ENCODE peak calls at places on chromosomes 5 and 9, in five cellular contexts. J is T1000, S is ACHN, B is hippocampal formation, L is midbrain. H is an unnamed sample.

GRCh38 chr9:77926314-77926959 is 105.2 kb downstream of the GNAQ start:
- DNase-seq in J (no peak), S (peak), B (no peak), L (no peak), H (peak)

GRCh38 chr9:106583751-106584150 is 279.2 kb upstream of the ZNF462 start:
- DNase-seq in J (no peak), L (no peak), B (no peak), S (no peak), H (no peak)

GRCh38 chr5:110809006-110809405 is 70.2 kb downstream of the SLC25A46 start:
- DNase-seq in B (no peak), S (no peak), J (no peak), L (no peak), H (no peak)

GRCh38 chr5:158770506-158770905 is 329.2 kb downstream of the EBF1 start:
- DNase-seq in B (no peak), J (no peak), L (no peak), S (peak), H (no peak)

GRCh38 chr5:73189816-73190451 is 16.9 kb downstream of the TMEM174 start:
- DNase-seq in J (no peak), L (peak), B (no peak), S (peak), H (no peak)

GRCh38 chr5:65672787-65673186 is 48.0 kb downstream of the SHLD3 start:
- DNase-seq in L (no peak), B (no peak), S (no peak), J (no peak), H (no peak)

GRCh38 chr9:4116091-4116581 is 183.7 kb downstream of the GLIS3 start:
- DNase-seq in J (no peak), S (no peak), B (peak), L (peak), H (no peak)

GRCh38 chr9:12774861-12775367 is at the start of gene LURAP1L:
- DNase-seq in J (peak), S (peak), B (peak), L (peak), H (peak)

GRCh38 chr9:34992376-34992951 is 2.9 kb downstream of the DNAJB5 start:
- DNase-seq in B (no peak), L (peak), J (peak), S (peak), H (peak)

GRCh38 chr9:22049411-22049810 is 40.3 kb upstream of the CDKN2B start:
- DNase-seq in S (peak), B (no peak), J (no peak), L (no peak), H (no peak)

GRCh38 chr5:95959964-95960801 is 1.5 kb downstream of the ELL2 start:
- DNase-seq in L (peak), S (peak), B (peak), J (no peak), H (no peak)

GRCh38 chr9:8858250-8859161 is 1058.9 kb upstream of the DMAC1 start:
- DNase-seq in B (peak), S (peak), L (no peak), J (no peak), H (no peak)

GRCh38 chr9:111825468-111826145 is 30.9 kb upstream of the SHOC1 start:
- DNase-seq in J (no peak), B (no peak), L (no peak), S (no peak), H (no peak)

GRCh38 chr5:100762163-100762562 is 140.9 kb downstream of the ST8SIA4 start:
- DNase-seq in J (no peak), S (no peak), L (no peak), B (no peak), H (no peak)

GRCh38 chr5:102893942-102894341 is 138.8 kb downstream of the PAM start:
- DNase-seq in L (no peak), S (no peak), B (no peak), J (no peak), H (no peak)

GRCh38 chr5:91166040-91166807 is 216.9 kb downstream of the ARRDC3 start:
- DNase-seq in J (no peak), S (no peak), B (no peak), L (no peak), H (no peak)

GRCh38 chr9:137198051-137198747 is 2.3 kb downstream of the TPRN start:
- DNase-seq in S (no peak), J (no peak), L (no peak), B (no peak), H (no peak)